ENCODE peak calls at places on chromosome 12, in eight cellular contexts. One of them, this sample, is unnamed.

GRCh38 chr12:49187184-49187583 is 1.7 kb downstream of the TUBA1A start:
- DNase-seq in head of caudate nucleus: peak
- DNase-seq in tibial artery: peak
- DNase-seq in AG08395: peak
- DNase-seq in nucleus accumbens: peak
- DNase-seq in BJ: no peak
- DNase-seq in stimulated activated CD8-positive, alpha-beta memory T cell treated with anti-CD3 and anti-CD28 coated beads, Interleukin-15, amount 100 ng/mL, for 24 hours: no peak
- DNase-seq in neural progenitor cell: peak
- DNase-seq in this sample: peak

GRCh38 chr12:113788020-113788856 is 177.9 kb downstream of the RBM19 start:
- DNase-seq in neural progenitor cell: no peak
- DNase-seq in BJ: no peak
- DNase-seq in stimulated activated CD8-positive, alpha-beta memory T cell treated with anti-CD3 and anti-CD28 coated beads, Interleukin-15, amount 100 ng/mL, for 24 hours: no peak
- DNase-seq in head of caudate nucleus: no peak
- DNase-seq in nucleus accumbens: no peak
- DNase-seq in tibial artery: no peak
- DNase-seq in AG08395: peak
- DNase-seq in this sample: no peak

GRCh38 chr12:93177208-93178153 is 200.2 kb upstream of the NUDT4 start:
- DNase-seq in stimulated activated CD8-positive, alpha-beta memory T cell treated with anti-CD3 and anti-CD28 coated beads, Interleukin-15, amount 100 ng/mL, for 24 hours: no peak
- DNase-seq in head of caudate nucleus: no peak
- DNase-seq in nucleus accumbens: no peak
- DNase-seq in AG08395: no peak
- DNase-seq in tibial artery: no peak
- DNase-seq in BJ: no peak
- DNase-seq in neural progenitor cell: no peak
- DNase-seq in this sample: no peak

GRCh38 chr12:100733817-100734593 is 60.6 kb upstream of the ANO4 start:
- DNase-seq in nucleus accumbens: no peak
- DNase-seq in BJ: no peak
- DNase-seq in head of caudate nucleus: no peak
- DNase-seq in neural progenitor cell: peak
- DNase-seq in stimulated activated CD8-positive, alpha-beta memory T cell treated with anti-CD3 and anti-CD28 coated beads, Interleukin-15, amount 100 ng/mL, for 24 hours: no peak
- DNase-seq in tibial artery: no peak
- DNase-seq in AG08395: peak
- DNase-seq in this sample: no peak

GRCh38 chr12:23186950-23187349 is 562.0 kb downstream of the ETNK1 start:
- DNase-seq in neural progenitor cell: no peak
- DNase-seq in AG08395: no peak
- DNase-seq in nucleus accumbens: no peak
- DNase-seq in stimulated activated CD8-positive, alpha-beta memory T cell treated with anti-CD3 and anti-CD28 coated beads, Interleukin-15, amount 100 ng/mL, for 24 hours: no peak
- DNase-seq in BJ: no peak
- DNase-seq in tibial artery: no peak
- DNase-seq in head of caudate nucleus: no peak
- DNase-seq in this sample: no peak

GRCh38 chr12:51970904-51971646 is 19.6 kb downstream of the ACVR1B start:
- DNase-seq in BJ: no peak
- DNase-seq in tibial artery: no peak
- DNase-seq in AG08395: no peak
- DNase-seq in nucleus accumbens: no peak
- DNase-seq in neural progenitor cell: peak
- DNase-seq in stimulated activated CD8-positive, alpha-beta memory T cell treated with anti-CD3 and anti-CD28 coated beads, Interleukin-15, amount 100 ng/mL, for 24 hours: no peak
- DNase-seq in head of caudate nucleus: no peak
- DNase-seq in this sample: no peak

GRCh38 chr12:26524862-26525465 is 308.0 kb downstream of the ITPR2 start:
- DNase-seq in nucleus accumbens: no peak
- DNase-seq in tibial artery: no peak
- DNase-seq in neural progenitor cell: peak
- DNase-seq in stimulated activated CD8-positive, alpha-beta memory T cell treated with anti-CD3 and anti-CD28 coated beads, Interleukin-15, amount 100 ng/mL, for 24 hours: no peak
- DNase-seq in AG08395: no peak
- DNase-seq in head of caudate nucleus: no peak
- DNase-seq in BJ: no peak
- DNase-seq in this sample: no peak

GRCh38 chr12:119479121-119479561 is 114.4 kb upstream of the TMEM233 start:
- DNase-seq in stimulated activated CD8-positive, alpha-beta memory T cell treated with anti-CD3 and anti-CD28 coated beads, Interleukin-15, amount 100 ng/mL, for 24 hours: no peak
- DNase-seq in AG08395: no peak
- DNase-seq in head of caudate nucleus: no peak
- DNase-seq in nucleus accumbens: peak
- DNase-seq in neural progenitor cell: no peak
- DNase-seq in tibial artery: no peak
- DNase-seq in BJ: no peak
- DNase-seq in this sample: no peak

GRCh38 chr12:63978519-63978918 is 134.0 kb downstream of the SRGAP1 start:
- DNase-seq in tibial artery: no peak
- DNase-seq in nucleus accumbens: no peak
- DNase-seq in neural progenitor cell: no peak
- DNase-seq in BJ: peak
- DNase-seq in stimulated activated CD8-positive, alpha-beta memory T cell treated with anti-CD3 and anti-CD28 coated beads, Interleukin-15, amount 100 ng/mL, for 24 hours: no peak
- DNase-seq in head of caudate nucleus: no peak
- DNase-seq in AG08395: peak
- DNase-seq in this sample: no peak

GRCh38 chr12:27193106-27193505 is 51.0 kb upstream of the STK38L start:
- DNase-seq in nucleus accumbens: no peak
- DNase-seq in AG08395: peak
- DNase-seq in stimulated activated CD8-positive, alpha-beta memory T cell treated with anti-CD3 and anti-CD28 coated beads, Interleukin-15, amount 100 ng/mL, for 24 hours: no peak
- DNase-seq in tibial artery: no peak
- DNase-seq in neural progenitor cell: no peak
- DNase-seq in BJ: peak
- DNase-seq in head of caudate nucleus: no peak
- DNase-seq in this sample: no peak

GRCh38 chr12:112820796-112821195 is 29.2 kb downstream of the RPH3A start:
- DNase-seq in tibial artery: no peak
- DNase-seq in BJ: no peak
- DNase-seq in stimulated activated CD8-positive, alpha-beta memory T cell treated with anti-CD3 and anti-CD28 coated beads, Interleukin-15, amount 100 ng/mL, for 24 hours: no peak
- DNase-seq in neural progenitor cell: no peak
- DNase-seq in head of caudate nucleus: no peak
- DNase-seq in AG08395: no peak
- DNase-seq in nucleus accumbens: no peak
- DNase-seq in this sample: no peak

GRCh38 chr12:26121323-26121740 is 3.5 kb downstream of the BHLHE41 start:
- DNase-seq in head of caudate nucleus: no peak
- DNase-seq in BJ: no peak
- DNase-seq in neural progenitor cell: peak
- DNase-seq in AG08395: no peak
- DNase-seq in tibial artery: no peak
- DNase-seq in nucleus accumbens: peak
- DNase-seq in stimulated activated CD8-positive, alpha-beta memory T cell treated with anti-CD3 and anti-CD28 coated beads, Interleukin-15, amount 100 ng/mL, for 24 hours: no peak
- DNase-seq in this sample: no peak

GRCh38 chr12:69074559-69075349 is 141.8 kb upstream of the CPM start:
- DNase-seq in neural progenitor cell: no peak
- DNase-seq in AG08395: no peak
- DNase-seq in head of caudate nucleus: no peak
- DNase-seq in nucleus accumbens: no peak
- DNase-seq in stimulated activated CD8-positive, alpha-beta memory T cell treated with anti-CD3 and anti-CD28 coated beads, Interleukin-15, amount 100 ng/mL, for 24 hours: no peak
- DNase-seq in tibial artery: no peak
- DNase-seq in BJ: no peak
- DNase-seq in this sample: no peak

GRCh38 chr12:15151141-15152091 is 69.8 kb downstream of the RERG start:
- DNase-seq in tibial artery: no peak
- DNase-seq in neural progenitor cell: peak
- DNase-seq in AG08395: peak
- DNase-seq in nucleus accumbens: no peak
- DNase-seq in stimulated activated CD8-positive, alpha-beta memory T cell treated with anti-CD3 and anti-CD28 coated beads, Interleukin-15, amount 100 ng/mL, for 24 hours: no peak
- DNase-seq in BJ: no peak
- DNase-seq in head of caudate nucleus: no peak
- DNase-seq in this sample: no peak

GRCh38 chr12:29990971-29991370 is 207.2 kb upstream of the TMTC1 start:
- DNase-seq in nucleus accumbens: no peak
- DNase-seq in AG08395: no peak
- DNase-seq in neural progenitor cell: no peak
- DNase-seq in BJ: no peak
- DNase-seq in tibial artery: no peak
- DNase-seq in stimulated activated CD8-positive, alpha-beta memory T cell treated with anti-CD3 and anti-CD28 coated beads, Interleukin-15, amount 100 ng/mL, for 24 hours: no peak
- DNase-seq in head of caudate nucleus: no peak
- DNase-seq in this sample: no peak

GRCh38 chr12:53049582-53050318 is at the start of gene TNS2:
- DNase-seq in AG08395: peak
- DNase-seq in head of caudate nucleus: peak
- DNase-seq in BJ: no peak
- DNase-seq in neural progenitor cell: peak
- DNase-seq in nucleus accumbens: no peak
- DNase-seq in tibial artery: peak
- DNase-seq in stimulated activated CD8-positive, alpha-beta memory T cell treated with anti-CD3 and anti-CD28 coated beads, Interleukin-15, amount 100 ng/mL, for 24 hours: no peak
- DNase-seq in this sample: peak

GRCh38 chr12:12229556-12230092 is 37.2 kb downstream of the LRP6 start:
- DNase-seq in nucleus accumbens: no peak
- DNase-seq in BJ: no peak
- DNase-seq in AG08395: no peak
- DNase-seq in stimulated activated CD8-positive, alpha-beta memory T cell treated with anti-CD3 and anti-CD28 coated beads, Interleukin-15, amount 100 ng/mL, for 24 hours: no peak
- DNase-seq in tibial artery: no peak
- DNase-seq in neural progenitor cell: no peak
- DNase-seq in head of caudate nucleus: no peak
- DNase-seq in this sample: no peak

GRCh38 chr12:48999371-49000131 is at the start of gene DDN:
- DNase-seq in tibial artery: no peak
- DNase-seq in AG08395: peak
- DNase-seq in nucleus accumbens: peak
- DNase-seq in head of caudate nucleus: peak
- DNase-seq in BJ: no peak
- DNase-seq in neural progenitor cell: peak
- DNase-seq in stimulated activated CD8-positive, alpha-beta memory T cell treated with anti-CD3 and anti-CD28 coated beads, Interleukin-15, amount 100 ng/mL, for 24 hours: no peak
- DNase-seq in this sample: peak

GRCh38 chr12:124457287-124458219 is 109.9 kb downstream of the NCOR2 start:
- DNase-seq in BJ: peak
- DNase-seq in AG08395: peak
- DNase-seq in neural progenitor cell: no peak
- DNase-seq in head of caudate nucleus: peak
- DNase-seq in tibial artery: peak
- DNase-seq in stimulated activated CD8-positive, alpha-beta memory T cell treated with anti-CD3 and anti-CD28 coated beads, Interleukin-15, amount 100 ng/mL, for 24 hours: no peak
- DNase-seq in nucleus accumbens: peak
- DNase-seq in this sample: peak

This sample was measured in psoas muscle.